ENCODE peak calls at places on chromosomes 2 and 18, in ten cellular contexts. S, R, O, N, J, T, V, G, Y and Z are unnamed samples.

GRCh38 chr2:121342751-121343150 is 57.7 kb upstream of the TFCP2L1 start:
- DNase-seq in N (no peak), G (no peak), S (no peak), O (no peak), T (no peak), Y (no peak), R (no peak), V (no peak), J (no peak), Z (no peak)

GRCh38 chr18:57210101-57210661 is 63.3 kb downstream of the BOD1L2 start:
- DNase-seq in J (peak), N (peak), G (peak), O (no peak), S (no peak), R (peak), V (peak), Y (peak), T (peak), Z (peak)

GRCh38 chr2:97728091-97728596 is 14.8 kb downstream of the ZAP70 start:
- DNase-seq in Y (peak), R (peak), G (no peak), J (peak), O (no peak), N (no peak), V (no peak), S (peak), T (peak), Z (peak)

GRCh38 chr2:227703961-227704360 is 13.9 kb downstream of the SLC19A3 start:
- DNase-seq in N (no peak), Y (peak), O (no peak), S (no peak), T (no peak), V (no peak), G (peak), R (peak), J (peak), Z (peak)

GRCh38 chr2:1837458-1837857 is 93.1 kb upstream of the PXDN start:
- DNase-seq in Y (no peak), G (no peak), N (no peak), T (no peak), O (no peak), R (no peak), J (no peak), V (no peak), S (peak), Z (no peak)

GRCh38 chr2:219634171-219634940 is 6.9 kb downstream of the SLC4A3 start:
- DNase-seq in T (no peak), V (no peak), N (no peak), G (no peak), Y (no peak), O (no peak), S (no peak), J (no peak), R (no peak), Z (no peak)

GRCh38 chr2:206324869-206325268 is 50.4 kb downstream of the ZDBF2 start:
- DNase-seq in O (no peak), Y (no peak), R (no peak), V (no peak), T (no peak), S (no peak), N (no peak), G (no peak), J (peak), Z (no peak)

GRCh38 chr2:111189106-111189505 is 68.4 kb downstream of the BCL2L11 start:
- DNase-seq in G (no peak), V (no peak), Y (no peak), J (no peak), N (no peak), O (no peak), S (no peak), T (no peak), R (no peak), Z (no peak)

DNA sequence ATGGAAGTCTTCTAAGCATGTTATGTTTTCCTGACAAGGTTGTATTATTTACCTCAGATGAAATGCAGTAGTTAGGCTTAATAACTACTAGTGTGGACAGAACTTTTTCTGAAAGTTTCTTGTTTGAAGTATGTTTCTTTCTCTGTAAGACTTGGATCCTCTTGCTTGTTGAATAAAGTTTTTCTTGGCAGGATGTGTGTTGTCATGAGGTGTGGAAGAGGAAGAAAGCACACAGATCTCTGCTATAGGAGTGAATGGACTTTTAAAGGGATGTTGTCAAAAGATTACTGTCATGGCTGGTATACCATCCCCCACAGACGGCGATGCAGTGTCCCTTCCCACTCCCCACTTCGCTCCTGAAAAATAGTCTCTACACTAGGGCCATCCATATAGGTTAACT is 2.6 kb downstream of the CAB39 start:
- DNase-seq in N (no peak), S (no peak), O (no peak), J (peak), V (no peak), R (peak), T (no peak), G (no peak), Y (peak), Z (peak)
- H3K4me3 ChIP-seq in N (no peak), S (peak), O (peak), J (no peak), V (no peak), R (peak), T (no peak), G (no peak), Y (peak), Z (no peak)

GRCh38 chr2:47664817-47665216 is 118.1 kb upstream of the MSH6 start:
- DNase-seq in O (no peak), Y (no peak), N (no peak), G (no peak), S (no peak), R (no peak), T (no peak), J (no peak), V (no peak), Z (no peak)
- TF ChIP-seq CTCF in O (no peak), Y (peak), N (no peak), G (peak), S (no peak), R (peak), T (no peak), J (no peak), V (no peak), Z (no peak)

GRCh38 chr2:68383778-68384177 is 18.7 kb downstream of the PLEK start:
- DNase-seq in G (no peak), T (no peak), J (no peak), S (no peak), R (no peak), V (no peak), N (no peak), O (no peak), Y (no peak), Z (no peak)

GRCh38 chr2:68385232-68385906 is 20.3 kb downstream of the PLEK start:
- DNase-seq in V (no peak), Y (no peak), G (no peak), J (no peak), R (no peak), N (no peak), S (no peak), O (no peak), T (no peak), Z (no peak)

GRCh38 chr2:68386362-68386761 is 21.3 kb downstream of the PLEK start:
- DNase-seq in N (no peak), O (no peak), S (no peak), J (no peak), G (no peak), R (no peak), V (no peak), T (no peak), Y (no peak), Z (no peak)

GRCh38 chr2:68385907-68386287 is 20.8 kb downstream of the PLEK start:
- DNase-seq in N (no peak), Y (no peak), T (no peak), G (no peak), S (no peak), R (no peak), V (no peak), J (no peak), O (no peak), Z (no peak)

GRCh38 chr2:68384485-68385107 is 19.5 kb downstream of the PLEK start:
- DNase-seq in V (no peak), S (no peak), N (no peak), O (no peak), R (no peak), G (no peak), J (no peak), Y (no peak), T (no peak), Z (no peak)
- H3K4me3 ChIP-seq in V (no peak), S (no peak), N (no peak), O (no peak), R (no peak), G (no peak), J (no peak), Y (no peak), T (no peak), Z (no peak)

GRCh38 chr2:20447437-20448245 is 767 bp downstream of the RHOB start:
- DNase-seq in V (peak), G (no peak), T (peak), S (peak), O (no peak), Y (peak), N (peak), R (peak), J (peak), Z (no peak)
- TF ChIP-seq CTCF in V (no peak), G (no peak), T (no peak), S (no peak), O (no peak), Y (no peak), N (no peak), R (no peak), J (no peak), Z (no peak)

GRCh38 chr18:74197705-74198341 is 49.5 kb downstream of the TIMM21 start:
- DNase-seq in V (no peak), O (no peak), Y (no peak), J (no peak), R (no peak), G (no peak), N (no peak), S (peak), T (no peak), Z (no peak)
- H3K4me3 ChIP-seq in V (no peak), O (no peak), Y (no peak), J (no peak), R (no peak), G (no peak), N (no peak), S (no peak), T (no peak), Z (no peak)

DNA sequence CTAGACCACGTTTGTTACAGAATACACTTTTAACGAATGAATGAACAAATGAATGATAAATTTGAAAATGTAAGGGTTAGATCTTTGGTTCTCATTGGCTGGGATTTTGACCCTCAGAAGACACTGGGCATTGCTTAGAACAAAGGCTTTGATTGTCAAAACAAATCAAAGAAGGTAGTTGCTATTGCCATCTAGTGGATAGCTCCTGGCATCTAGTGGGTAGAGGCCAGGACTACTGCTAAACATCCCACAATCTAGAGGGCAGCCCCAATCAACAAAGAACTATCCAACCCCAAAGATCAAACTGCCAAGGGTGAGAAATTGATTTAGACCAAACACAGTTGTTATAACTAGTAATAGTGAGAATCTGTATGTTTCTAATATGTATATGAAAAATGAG is 552.3 kb downstream of the KCNJ3 start:
- DNase-seq in G (no peak), V (no peak), O (no peak), R (no peak), N (no peak), Y (no peak), T (no peak), S (no peak), J (no peak), Z (peak)
- TF ChIP-seq CTCF in G (no peak), V (no peak), O (no peak), R (no peak), N (no peak), Y (no peak), T (peak), S (no peak), J (no peak), Z (no peak)

GRCh38 chr18:3245185-3245564 is 2.4 kb upstream of the MYL12A start:
- DNase-seq in T (no peak), G (no peak), Y (no peak), N (no peak), V (no peak), O (no peak), J (no peak), S (no peak), R (no peak), Z (no peak)
- H3K4me3 ChIP-seq in T (no peak), G (no peak), Y (peak), N (peak), V (no peak), O (peak), J (peak), S (peak), R (no peak), Z (peak)

GRCh38 chr2:127158614-127159290 is 51.8 kb upstream of the BIN1 start:
- DNase-seq in O (no peak), Y (no peak), T (no peak), G (no peak), N (peak), R (no peak), V (no peak), J (no peak), S (no peak), Z (no peak)

GRCh38 chr2:127157114-127157513 is 50.2 kb upstream of the BIN1 start:
- DNase-seq in G (no peak), Y (no peak), N (peak), S (no peak), R (no peak), V (no peak), J (no peak), O (no peak), T (no peak), Z (no peak)

GRCh38 chr2:127155901-127156300 is 48.9 kb upstream of the BIN1 start:
- DNase-seq in R (peak), O (no peak), G (no peak), N (peak), J (peak), S (no peak), V (no peak), T (no peak), Y (peak), Z (peak)

GRCh38 chr2:127154985-127155650 is 48.2 kb upstream of the BIN1 start:
- DNase-seq in G (no peak), S (no peak), V (no peak), O (no peak), J (peak), R (peak), N (peak), Y (peak), T (no peak), Z (peak)

DNA sequence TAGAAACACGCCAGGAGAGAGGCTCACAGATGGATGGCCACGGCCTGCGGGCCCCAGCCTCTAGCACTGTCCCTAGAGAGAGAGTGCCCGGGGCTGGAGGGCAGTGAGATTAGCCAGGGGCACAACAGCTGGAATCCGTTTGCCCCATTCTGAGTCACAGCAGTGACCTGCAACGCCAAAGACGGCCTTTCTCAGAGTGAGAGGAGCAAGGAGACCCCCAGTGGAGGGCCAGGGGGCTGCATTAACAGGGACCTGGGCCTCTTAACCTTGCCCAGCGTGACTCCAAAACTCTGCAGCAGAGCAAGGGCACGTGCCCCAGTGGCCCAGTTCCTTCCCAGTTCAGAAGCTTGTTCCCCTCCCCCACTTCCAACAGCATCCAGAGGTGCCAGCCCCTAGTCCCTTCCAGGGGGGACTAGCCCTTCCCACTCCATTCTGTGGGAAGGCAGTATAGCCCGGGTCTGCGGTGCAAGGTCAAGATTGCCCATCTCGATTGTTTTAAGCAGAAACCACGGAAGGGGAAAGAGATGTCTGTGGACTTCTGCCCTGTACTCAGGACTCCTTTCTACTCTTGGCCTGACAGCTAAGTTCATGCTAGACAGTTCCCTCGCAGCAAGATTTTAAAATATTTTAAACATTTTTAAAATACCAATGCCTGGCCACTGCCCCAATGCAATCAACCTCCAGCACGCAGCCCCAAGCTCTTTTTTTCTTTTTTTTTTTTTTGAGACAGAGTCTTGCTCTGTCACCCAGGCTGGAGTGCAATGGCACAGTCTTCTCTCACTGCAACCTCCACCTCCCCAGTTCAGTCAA is 50.9 kb upstream of the BIN1 start:
- DNase-seq in V (no peak), T (no peak), N (peak), R (peak), G (no peak), S (no peak), Y (peak), O (no peak), J (no peak), Z (no peak)
- TF ChIP-seq CTCF in V (no peak), T (peak), N (no peak), R (no peak), G (no peak), S (no peak), Y (peak), O (no peak), J (peak), Z (no peak)

GRCh38 chr18:54607213-54607934 is 16.3 kb downstream of the DYNAP start:
- DNase-seq in R (no peak), Y (peak), N (no peak), J (peak), O (no peak), V (peak), S (no peak), T (no peak), G (no peak), Z (no peak)
- H3K4me3 ChIP-seq in R (peak), Y (no peak), N (no peak), J (peak), O (no peak), V (no peak), S (peak), T (peak), G (no peak), Z (no peak)